ENCODE peak calls at places on chromosomes 6 and 20, in five cellular contexts. M is GM12892; I is activated CD8-positive, alpha-beta memory T cell treated with anti-CD3 and anti-CD28 coated beads for 24 hours; H is effector memory CD8-positive, alpha-beta T cell; X is C1 segment of cervical spinal cord. Q is an unnamed sample.

GRCh38 chr6:37357288-37357687 is 3.5 kb downstream of the RNF8 start:
- DNase-seq in X (no peak), H (no peak), I (no peak), M (no peak), Q (no peak)

GRCh38 chr6:100353276-100354015 is 111.3 kb downstream of the SIM1 start:
- DNase-seq in X (no peak), M (no peak), H (no peak), I (no peak), Q (no peak)

GRCh38 chr20:46213946-46214830 is 94.1 kb downstream of the CDH22 start:
- DNase-seq in H (no peak), M (no peak), I (no peak), X (no peak), Q (no peak)

GRCh38 chr6:144478487-144478886 is 193.4 kb downstream of the UTRN start:
- DNase-seq in I (no peak), M (no peak), X (peak), H (no peak), Q (no peak)

GRCh38 chr6:4351857-4352669 is 216.7 kb upstream of the ECI2 start:
- DNase-seq in M (no peak), X (peak), I (no peak), H (no peak), Q (no peak)

GRCh38 chr6:152313542-152314482 is 323.4 kb downstream of the SYNE1 start:
- DNase-seq in H (no peak), X (no peak), M (no peak), I (no peak), Q (no peak)

GRCh38 chr6:136761227-136761922 is 30.9 kb downstream of the MAP3K5 start:
- DNase-seq in H (peak), X (no peak), M (no peak), I (no peak), Q (peak)

GRCh38 chr6:140490086-140490485 is 1115.6 kb upstream of the CITED2 start:
- DNase-seq in I (no peak), M (no peak), H (no peak), X (no peak), Q (no peak)

GRCh38 chr20:45968801-45969711 is 2.9 kb downstream of the ZNF335 start:
- DNase-seq in H (no peak), X (no peak), M (no peak), I (no peak), Q (no peak)

GRCh38 chr6:3263091-3263490 is 4.3 kb downstream of the PSMG4 start:
- DNase-seq in H (no peak), I (no peak), M (no peak), X (no peak), Q (no peak)

GRCh38 chr6:75368151-75368779 is 83.7 kb upstream of the TMEM30A start:
- DNase-seq in I (no peak), X (no peak), M (no peak), H (no peak), Q (no peak)

Q was measured in immature natural killer cell.